ENCODE peak calls at places on chromosomes 4 and X, in ten cellular contexts. One of them, this sample, is unnamed. For H3K4me1, the result is how much of the 10 kb centered on the place peaks cover.

GRCh38 chr4:5051692-5052423 is 578 bp downstream of the STK32B start:
- DNase-seq in A549: peak
- DNase-seq in astrocyte: peak
- DNase-seq in left ventricle myocardium inferior: no peak
- DNase-seq in right lobe of liver: peak
- DNase-seq in HCT116: no peak
- DNase-seq in H9: peak
- DNase-seq in transverse colon: no peak
- DNase-seq in uterus: peak
- DNase-seq in effector memory CD4-positive, alpha-beta T cell: no peak
- DNase-seq in this sample: no peak

GRCh38 chr4:72418458-72418857 is 150.6 kb downstream of the ADAMTS3 start:
- DNase-seq in A549: no peak
- DNase-seq in astrocyte: peak
- DNase-seq in left ventricle myocardium inferior: peak
- DNase-seq in right lobe of liver: peak
- DNase-seq in HCT116: no peak
- DNase-seq in H9: no peak
- DNase-seq in transverse colon: no peak
- DNase-seq in uterus: peak
- DNase-seq in effector memory CD4-positive, alpha-beta T cell: no peak
- DNase-seq in this sample: peak

GRCh38 chr4:184406915-184407314 is 67.4 kb downstream of the IRF2 start:
- DNase-seq in A549: no peak
- DNase-seq in astrocyte: no peak
- DNase-seq in left ventricle myocardium inferior: no peak
- DNase-seq in right lobe of liver: no peak
- DNase-seq in HCT116: no peak
- DNase-seq in H9: no peak
- DNase-seq in transverse colon: peak
- DNase-seq in uterus: peak
- DNase-seq in effector memory CD4-positive, alpha-beta T cell: no peak
- DNase-seq in this sample: no peak

GRCh38 chr4:73127839-73128448 is 58.4 kb upstream of the COX18 start:
- DNase-seq in A549: peak
- DNase-seq in astrocyte: no peak
- DNase-seq in left ventricle myocardium inferior: no peak
- DNase-seq in right lobe of liver: no peak
- DNase-seq in HCT116: no peak
- DNase-seq in H9: no peak
- DNase-seq in transverse colon: no peak
- DNase-seq in uterus: no peak
- DNase-seq in effector memory CD4-positive, alpha-beta T cell: no peak
- DNase-seq in this sample: no peak

GRCh38 chr4:16001484-16001858 is 38.5 kb upstream of the FGFBP2 start:
- DNase-seq in A549: peak
- DNase-seq in astrocyte: peak
- DNase-seq in left ventricle myocardium inferior: peak
- DNase-seq in right lobe of liver: peak
- DNase-seq in HCT116: peak
- DNase-seq in H9: peak
- DNase-seq in transverse colon: peak
- DNase-seq in uterus: peak
- DNase-seq in effector memory CD4-positive, alpha-beta T cell: peak
- DNase-seq in this sample: peak

GRCh38 chr4:82569076-82569475 is 7.3 kb upstream of the TMEM150C start:
- DNase-seq in A549: no peak
- DNase-seq in astrocyte: no peak
- DNase-seq in left ventricle myocardium inferior: no peak
- DNase-seq in right lobe of liver: no peak
- DNase-seq in HCT116: no peak
- DNase-seq in H9: no peak
- DNase-seq in transverse colon: no peak
- DNase-seq in uterus: no peak
- DNase-seq in effector memory CD4-positive, alpha-beta T cell: no peak
- DNase-seq in this sample: no peak

GRCh38 chrX:78378476-78379115 is 51.2 kb upstream of the CYSLTR1 start:
- DNase-seq in A549: no peak
- DNase-seq in astrocyte: no peak
- DNase-seq in left ventricle myocardium inferior: no peak
- DNase-seq in right lobe of liver: no peak
- DNase-seq in HCT116: no peak
- DNase-seq in H9: no peak
- DNase-seq in transverse colon: no peak
- DNase-seq in uterus: no peak
- DNase-seq in effector memory CD4-positive, alpha-beta T cell: no peak
- DNase-seq in this sample: no peak

GRCh38 chr4:99816611-99817309 is at the start of gene DAPP1:
- DNase-seq in A549: no peak
- DNase-seq in astrocyte: no peak
- DNase-seq in left ventricle myocardium inferior: peak
- DNase-seq in right lobe of liver: peak
- DNase-seq in HCT116: no peak
- DNase-seq in H9: no peak
- DNase-seq in transverse colon: peak
- DNase-seq in uterus: no peak
- DNase-seq in effector memory CD4-positive, alpha-beta T cell: peak
- DNase-seq in this sample: peak

GRCh38 chr4:183828839-183829238 is 76.3 kb upstream of the STOX2 start:
- DNase-seq in A549: no peak
- DNase-seq in astrocyte: no peak
- DNase-seq in left ventricle myocardium inferior: no peak
- DNase-seq in right lobe of liver: no peak
- DNase-seq in HCT116: no peak
- DNase-seq in H9: no peak
- DNase-seq in transverse colon: no peak
- DNase-seq in uterus: no peak
- DNase-seq in effector memory CD4-positive, alpha-beta T cell: no peak
- DNase-seq in this sample: no peak

GRCh38 chr4:87805971-87806370 is 6.6 kb downstream of the IBSP start:
- DNase-seq in A549: no peak
- DNase-seq in astrocyte: no peak
- DNase-seq in left ventricle myocardium inferior: no peak
- DNase-seq in right lobe of liver: no peak
- DNase-seq in HCT116: no peak
- DNase-seq in H9: no peak
- DNase-seq in transverse colon: no peak
- DNase-seq in uterus: no peak
- DNase-seq in effector memory CD4-positive, alpha-beta T cell: no peak
- DNase-seq in this sample: peak

GRCh38 chrX:41435708-41436107 is 11.4 kb upstream of the NYX start:
- DNase-seq in A549: no peak
- DNase-seq in astrocyte: no peak
- DNase-seq in left ventricle myocardium inferior: no peak
- DNase-seq in right lobe of liver: no peak
- DNase-seq in HCT116: no peak
- DNase-seq in H9: no peak
- DNase-seq in transverse colon: no peak
- DNase-seq in uterus: no peak
- DNase-seq in effector memory CD4-positive, alpha-beta T cell: no peak
- DNase-seq in this sample: no peak

GRCh38 chr4:77820836-77821561 is 1.8 kb upstream of the CNOT6L start:
- DNase-seq in A549: no peak
- DNase-seq in astrocyte: no peak
- DNase-seq in left ventricle myocardium inferior: no peak
- DNase-seq in right lobe of liver: no peak
- DNase-seq in HCT116: no peak
- DNase-seq in H9: no peak
- DNase-seq in transverse colon: no peak
- DNase-seq in uterus: no peak
- DNase-seq in effector memory CD4-positive, alpha-beta T cell: no peak
- DNase-seq in this sample: peak

GRCh38 chr4:73718375-73719373 is 21.7 kb upstream of the CXCL8 start:
- DNase-seq in A549: no peak
- DNase-seq in astrocyte: peak
- DNase-seq in left ventricle myocardium inferior: no peak
- DNase-seq in right lobe of liver: no peak
- DNase-seq in HCT116: no peak
- DNase-seq in H9: no peak
- DNase-seq in transverse colon: no peak
- DNase-seq in uterus: no peak
- DNase-seq in effector memory CD4-positive, alpha-beta T cell: no peak
- DNase-seq in this sample: no peak

GRCh38 chrX:119758682-119759332 is 419 bp downstream of the SOWAHD start:
- DNase-seq in A549: no peak
- DNase-seq in astrocyte: no peak
- DNase-seq in left ventricle myocardium inferior: peak
- DNase-seq in right lobe of liver: peak
- DNase-seq in HCT116: no peak
- DNase-seq in H9: peak
- DNase-seq in transverse colon: peak
- DNase-seq in uterus: no peak
- DNase-seq in effector memory CD4-positive, alpha-beta T cell: peak
- DNase-seq in this sample: peak

GRCh38 chr4:73609688-73610087 is 10.5 kb downstream of the RASSF6 start:
- DNase-seq in A549: no peak
- DNase-seq in astrocyte: peak
- DNase-seq in left ventricle myocardium inferior: no peak
- DNase-seq in right lobe of liver: no peak
- DNase-seq in HCT116: no peak
- DNase-seq in H9: no peak
- DNase-seq in transverse colon: no peak
- DNase-seq in uterus: no peak
- DNase-seq in effector memory CD4-positive, alpha-beta T cell: no peak
- DNase-seq in this sample: no peak

GRCh38 chrX:118566359-118566758 is 70.7 kb downstream of the DOCK11 start:
- DNase-seq in A549: no peak
- DNase-seq in astrocyte: peak
- DNase-seq in left ventricle myocardium inferior: no peak
- DNase-seq in right lobe of liver: no peak
- DNase-seq in HCT116: no peak
- DNase-seq in H9: no peak
- DNase-seq in transverse colon: no peak
- DNase-seq in uterus: no peak
- DNase-seq in effector memory CD4-positive, alpha-beta T cell: no peak
- DNase-seq in this sample: peak

GRCh38 chrX:149757206-149758067 is 16.4 kb upstream of the HSFX1 start:
- DNase-seq in A549: no peak
- DNase-seq in astrocyte: no peak
- DNase-seq in left ventricle myocardium inferior: no peak
- DNase-seq in right lobe of liver: no peak
- DNase-seq in HCT116: no peak
- DNase-seq in H9: no peak
- DNase-seq in transverse colon: no peak
- DNase-seq in uterus: no peak
- DNase-seq in effector memory CD4-positive, alpha-beta T cell: no peak
- DNase-seq in this sample: no peak

GRCh38 chrX:103817502-103817901 is 14.6 kb downstream of the RAB9B start:
- DNase-seq in A549: no peak
- DNase-seq in astrocyte: no peak
- DNase-seq in left ventricle myocardium inferior: no peak
- DNase-seq in right lobe of liver: no peak
- DNase-seq in HCT116: peak
- DNase-seq in H9: no peak
- DNase-seq in transverse colon: no peak
- DNase-seq in uterus: no peak
- DNase-seq in effector memory CD4-positive, alpha-beta T cell: no peak
- DNase-seq in this sample: no peak

DNA sequence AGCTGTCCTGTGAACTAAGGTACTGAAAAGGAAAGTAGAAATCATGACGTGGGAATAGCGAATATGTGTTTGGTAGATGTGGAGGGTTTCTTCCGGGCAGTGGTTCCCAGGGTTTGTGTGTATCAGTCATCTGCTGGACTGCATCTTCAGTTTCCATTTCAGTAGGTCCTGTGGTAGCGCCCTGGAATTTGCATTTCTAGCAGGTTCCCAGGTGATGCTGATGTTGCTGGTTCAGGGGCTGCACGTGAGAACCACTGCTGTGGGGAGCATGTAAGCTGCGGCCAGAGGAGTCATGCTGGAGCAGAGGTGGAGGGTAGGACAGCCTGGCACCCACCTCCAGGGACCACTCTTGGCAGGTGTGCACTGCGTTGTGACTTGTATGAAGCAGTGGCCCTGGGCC is 47.1 kb downstream of the ARHGAP10 start:
- DNase-seq in A549: no peak
- DNase-seq in astrocyte: no peak
- DNase-seq in left ventricle myocardium inferior: no peak
- DNase-seq in right lobe of liver: no peak
- DNase-seq in HCT116: no peak
- DNase-seq in H9: no peak
- DNase-seq in transverse colon: no peak
- DNase-seq in uterus: no peak
- DNase-seq in effector memory CD4-positive, alpha-beta T cell: no peak
- DNase-seq in this sample: no peak
- H3K4me1 ChIP-seq in A549: under half
- H3K4me1 ChIP-seq in astrocyte: under half
- H3K4me1 ChIP-seq in left ventricle myocardium inferior: half or more
- H3K4me1 ChIP-seq in right lobe of liver: under half
- H3K4me1 ChIP-seq in HCT116: half or more
- H3K4me1 ChIP-seq in H9: under half
- H3K4me1 ChIP-seq in transverse colon: under half
- H3K4me1 ChIP-seq in uterus: under half
- H3K4me1 ChIP-seq in effector memory CD4-positive, alpha-beta T cell: under half
- H3K4me1 ChIP-seq in this sample: under half

DNA sequence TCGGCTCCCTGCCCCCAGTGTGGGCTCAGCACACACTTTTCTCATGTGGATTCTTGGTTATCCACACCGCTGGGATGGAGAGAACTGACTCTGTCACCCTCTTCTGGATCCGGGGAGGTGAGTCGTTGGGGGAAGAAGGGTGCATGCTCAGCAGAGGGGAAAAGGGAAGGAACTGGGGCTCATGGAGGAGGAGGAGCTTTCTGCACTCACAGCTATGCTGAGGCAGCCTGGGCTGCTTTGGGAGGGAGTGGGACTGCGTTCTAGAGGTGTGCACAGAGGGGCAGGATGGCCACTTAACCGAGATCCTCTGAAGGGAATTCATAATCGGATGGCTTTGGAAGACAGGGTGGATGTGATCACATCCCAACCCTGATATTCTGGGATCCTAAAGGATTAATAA is 51.6 kb downstream of the RTL5 start:
- DNase-seq in A549: no peak
- DNase-seq in astrocyte: no peak
- DNase-seq in left ventricle myocardium inferior: no peak
- DNase-seq in right lobe of liver: no peak
- DNase-seq in HCT116: no peak
- DNase-seq in H9: no peak
- DNase-seq in transverse colon: no peak
- DNase-seq in uterus: no peak
- DNase-seq in effector memory CD4-positive, alpha-beta T cell: no peak
- DNase-seq in this sample: no peak
- H3K27ac ChIP-seq in A549: no peak
- H3K27ac ChIP-seq in astrocyte: no peak
- H3K27ac ChIP-seq in left ventricle myocardium inferior: peak
- H3K27ac ChIP-seq in right lobe of liver: no peak
- H3K27ac ChIP-seq in HCT116: no peak
- H3K27ac ChIP-seq in H9: no peak
- H3K27ac ChIP-seq in transverse colon: no peak
- H3K27ac ChIP-seq in uterus: no peak
- H3K27ac ChIP-seq in effector memory CD4-positive, alpha-beta T cell: no peak
- H3K27ac ChIP-seq in this sample: no peak

GRCh38 chr4:139770361-139770760 is 104.7 kb downstream of the MGST2 start:
- DNase-seq in A549: no peak
- DNase-seq in astrocyte: no peak
- DNase-seq in left ventricle myocardium inferior: peak
- DNase-seq in right lobe of liver: no peak
- DNase-seq in HCT116: no peak
- DNase-seq in H9: no peak
- DNase-seq in transverse colon: no peak
- DNase-seq in uterus: peak
- DNase-seq in effector memory CD4-positive, alpha-beta T cell: no peak
- DNase-seq in this sample: no peak
- H3K4me1 ChIP-seq in A549: under half
- H3K4me1 ChIP-seq in astrocyte: under half
- H3K4me1 ChIP-seq in left ventricle myocardium inferior: under half
- H3K4me1 ChIP-seq in right lobe of liver: under half
- H3K4me1 ChIP-seq in HCT116: under half
- H3K4me1 ChIP-seq in H9: under half
- H3K4me1 ChIP-seq in transverse colon: under half
- H3K4me1 ChIP-seq in uterus: under half
- H3K4me1 ChIP-seq in effector memory CD4-positive, alpha-beta T cell: under half
- H3K4me1 ChIP-seq in this sample: under half

GRCh38 chr4:6279582-6280289 is 10.1 kb downstream of the WFS1 start:
- DNase-seq in A549: no peak
- DNase-seq in astrocyte: no peak
- DNase-seq in left ventricle myocardium inferior: no peak
- DNase-seq in right lobe of liver: no peak
- DNase-seq in HCT116: no peak
- DNase-seq in H9: no peak
- DNase-seq in transverse colon: no peak
- DNase-seq in uterus: no peak
- DNase-seq in effector memory CD4-positive, alpha-beta T cell: no peak
- DNase-seq in this sample: no peak
- H3K27ac ChIP-seq in A549: no peak
- H3K27ac ChIP-seq in astrocyte: no peak
- H3K27ac ChIP-seq in left ventricle myocardium inferior: peak
- H3K27ac ChIP-seq in right lobe of liver: no peak
- H3K27ac ChIP-seq in HCT116: no peak
- H3K27ac ChIP-seq in H9: no peak
- H3K27ac ChIP-seq in transverse colon: peak
- H3K27ac ChIP-seq in uterus: peak
- H3K27ac ChIP-seq in effector memory CD4-positive, alpha-beta T cell: no peak
- H3K27ac ChIP-seq in this sample: no peak

This sample was measured in foreskin keratinocyte.